ENCODE peak calls at places on chromosome 15, in nine cellular contexts. R is WTC11; U is OCI-LY7; T is HFF-Myc; A is CD8-positive, alpha-beta T cell; Y is neural crest cell; F is LNCaP clone FGC; L is HCT116; B is Calu3. Q is an unnamed sample.

GRCh38 chr15:45442497-45443135 is 64.3 kb upstream of the GATM start:
- DNase-seq in R (no peak), U (no peak), T (no peak), A (no peak), Y (no peak), F (no peak), L (no peak), B (no peak), Q (no peak)

GRCh38 chr15:85313339-85313738 is 67.1 kb upstream of the AKAP13 start:
- DNase-seq in R (no peak), U (no peak), T (no peak), A (no peak), Y (no peak), F (no peak), L (no peak), B (no peak), Q (no peak)

GRCh38 chr15:74311734-74312444 is 55.6 kb downstream of the CYP11A1 start:
- DNase-seq in R (peak), U (no peak), T (no peak), A (no peak), Y (peak), F (no peak), L (peak), B (peak), Q (no peak)

GRCh38 chr15:74616020-74616939 is 644 bp downstream of the CLK3 start:
- DNase-seq in R (peak), U (peak), T (no peak), A (peak), Y (no peak), F (no peak), L (no peak), B (peak), Q (no peak)

GRCh38 chr15:93467327-93467726 is 378.3 kb upstream of the RGMA start:
- DNase-seq in R (no peak), U (no peak), T (no peak), A (no peak), Y (no peak), F (no peak), L (no peak), B (no peak), Q (no peak)

GRCh38 chr15:70714575-70714974 is 48.8 kb downstream of the UACA start:
- DNase-seq in R (no peak), U (no peak), T (no peak), A (no peak), Y (no peak), F (no peak), L (no peak), B (no peak), Q (no peak)

GRCh38 chr15:59349715-59350420 is 22.8 kb downstream of the MYO1E start:
- DNase-seq in R (no peak), U (no peak), T (peak), A (no peak), Y (no peak), F (no peak), L (peak), B (peak), Q (no peak)

GRCh38 chr15:77069521-77070121 is 1.3 kb downstream of the TSPAN3 start:
- DNase-seq in R (no peak), U (no peak), T (no peak), A (no peak), Y (no peak), F (no peak), L (no peak), B (peak), Q (no peak)

GRCh38 chr15:48579945-48580671 is 65.4 kb downstream of the FBN1 start:
- DNase-seq in R (no peak), U (no peak), T (no peak), A (no peak), Y (no peak), F (no peak), L (no peak), B (no peak), Q (no peak)

GRCh38 chr15:64653757-64654156 is 121.6 kb downstream of the RBPMS2 start:
- DNase-seq in R (no peak), U (peak), T (no peak), A (no peak), Y (no peak), F (no peak), L (no peak), B (no peak), Q (no peak)

GRCh38 chr15:48929611-48930170 is 34.0 kb downstream of the SHC4 start:
- DNase-seq in R (no peak), U (no peak), T (no peak), A (no peak), Y (no peak), F (no peak), L (no peak), B (no peak), Q (no peak)

GRCh38 chr15:50190723-50191122 is 8.7 kb downstream of the SLC27A2 start:
- DNase-seq in R (no peak), U (no peak), T (no peak), A (no peak), Y (no peak), F (no peak), L (no peak), B (no peak), Q (no peak)

GRCh38 chr15:92273732-92274131 is 119.9 kb upstream of the ST8SIA2 start:
- DNase-seq in R (no peak), U (no peak), T (no peak), A (no peak), Y (no peak), F (no peak), L (no peak), B (no peak), Q (no peak)

GRCh38 chr15:92272106-92272505 is 121.6 kb upstream of the ST8SIA2 start:
- DNase-seq in R (no peak), U (no peak), T (no peak), A (no peak), Y (no peak), F (no peak), L (no peak), B (no peak), Q (no peak)

GRCh38 chr15:92273286-92273685 is 120.4 kb upstream of the ST8SIA2 start:
- DNase-seq in R (no peak), U (no peak), T (no peak), A (no peak), Y (no peak), F (no peak), L (no peak), B (no peak), Q (no peak)

DNA sequence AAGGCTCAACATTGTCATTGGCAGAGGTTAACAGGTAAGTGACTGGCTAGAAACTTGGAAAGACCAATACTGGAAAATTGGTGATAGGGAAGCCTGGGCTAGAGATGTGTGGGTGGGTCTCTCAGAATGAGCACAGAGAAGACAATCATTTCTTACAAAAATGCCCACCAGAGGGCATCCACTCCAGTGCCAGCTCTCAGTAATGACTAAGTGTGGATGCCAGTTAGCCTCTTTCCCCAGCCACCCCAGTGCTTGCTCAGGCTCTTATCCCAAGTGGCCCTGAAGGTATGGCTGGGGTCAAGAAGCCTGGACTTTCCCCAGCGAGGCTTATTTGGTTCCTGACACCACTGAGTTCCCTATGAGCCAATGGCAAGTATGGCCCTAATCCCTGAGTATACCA is 115.9 kb upstream of the ST8SIA2 start:
- DNase-seq in R (no peak), U (peak), T (no peak), A (no peak), Y (no peak), F (no peak), L (peak), B (peak), Q (no peak)
- TF ChIP-seq CTCF in R (no peak), U (peak), T (no peak), A (no peak), Y (peak), F (peak), L (peak), B (peak), Q (peak)

DNA sequence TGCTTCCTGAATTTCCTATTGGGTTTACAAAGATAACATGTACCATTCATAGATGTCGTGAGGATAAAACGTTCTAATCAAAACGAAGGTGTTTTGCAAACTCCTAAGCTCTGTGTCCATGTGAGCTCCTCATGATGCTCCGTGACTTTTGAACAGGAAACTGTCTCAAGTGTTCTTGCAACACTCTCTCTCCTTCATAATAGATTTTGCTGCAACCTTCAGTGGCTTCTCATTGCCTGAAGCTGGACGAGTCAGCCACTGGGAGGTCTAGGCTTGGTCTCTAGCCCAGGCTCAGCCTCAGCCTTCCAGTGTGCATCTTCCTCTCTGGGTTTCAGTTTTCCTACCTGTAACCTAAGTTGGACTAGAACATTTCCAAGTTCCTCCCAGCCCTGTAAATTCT is 18.7 kb upstream of the BCL2A1 start:
- DNase-seq in R (no peak), U (no peak), T (no peak), A (no peak), Y (no peak), F (no peak), L (no peak), B (no peak), Q (no peak)
- TF ChIP-seq CTCF in R (no peak), U (no peak), T (no peak), A (no peak), Y (no peak), F (no peak), L (no peak), B (no peak), Q (no peak)

DNA sequence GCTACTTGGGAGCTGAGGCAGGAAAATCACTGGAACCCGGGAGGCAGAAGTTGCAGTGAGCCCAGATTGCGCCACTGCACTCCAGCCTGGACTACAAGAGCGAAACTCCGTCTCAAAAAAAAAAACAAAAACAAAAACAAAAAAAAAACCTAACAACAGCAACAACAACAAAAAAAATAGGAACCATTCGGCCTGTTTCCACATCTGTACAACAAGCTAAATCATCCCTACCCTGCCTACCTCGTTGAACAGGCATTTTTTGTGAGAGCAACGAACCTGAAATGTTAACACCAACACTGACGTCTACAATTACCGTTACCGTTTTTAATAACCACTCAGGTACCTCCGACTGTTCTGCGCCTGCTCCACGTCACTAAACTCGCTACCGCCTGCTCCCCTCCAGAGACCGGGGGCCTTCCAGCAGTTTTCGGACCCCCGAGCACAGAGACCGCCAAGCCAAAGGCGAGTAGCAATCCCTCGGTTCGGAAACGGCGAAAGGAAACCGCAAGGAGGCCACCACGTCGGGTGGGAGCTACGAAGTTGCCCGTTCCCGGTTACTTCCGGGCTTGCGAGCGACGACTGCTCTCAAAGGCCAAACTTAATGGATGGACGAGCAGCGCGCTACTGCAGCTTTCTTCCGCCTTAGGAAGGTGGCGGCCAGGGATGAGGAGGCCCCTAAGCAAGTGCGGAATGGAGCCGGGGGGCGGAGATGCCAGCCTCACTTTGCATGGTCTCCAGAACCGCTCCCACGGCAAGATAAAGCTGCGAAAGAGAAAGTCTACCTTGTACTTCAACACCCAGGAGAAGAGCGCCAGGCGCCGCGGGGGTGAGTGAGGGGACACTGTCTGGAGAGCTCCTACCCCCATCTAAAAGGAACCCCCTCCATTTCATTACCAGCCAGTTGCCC is at the start of the genes PIGB and PIGBOS1:
- DNase-seq in R (peak), U (peak), T (peak), A (peak), Y (peak), F (peak), L (peak), B (peak), Q (peak)
- TF ChIP-seq CTCF in R (no peak), U (no peak), T (no peak), A (no peak), Y (peak), F (no peak), L (no peak), B (no peak), Q (peak)

GRCh38 chr15:51199541-51199940 is 104.8 kb upstream of the TNFAIP8L3 start:
- DNase-seq in R (no peak), U (no peak), T (no peak), A (no peak), Y (no peak), F (no peak), L (no peak), B (no peak), Q (no peak)
- TF ChIP-seq CTCF in R (no peak), U (no peak), T (no peak), A (no peak), Y (no peak), F (no peak), L (no peak), B (no peak), Q (no peak)

DNA sequence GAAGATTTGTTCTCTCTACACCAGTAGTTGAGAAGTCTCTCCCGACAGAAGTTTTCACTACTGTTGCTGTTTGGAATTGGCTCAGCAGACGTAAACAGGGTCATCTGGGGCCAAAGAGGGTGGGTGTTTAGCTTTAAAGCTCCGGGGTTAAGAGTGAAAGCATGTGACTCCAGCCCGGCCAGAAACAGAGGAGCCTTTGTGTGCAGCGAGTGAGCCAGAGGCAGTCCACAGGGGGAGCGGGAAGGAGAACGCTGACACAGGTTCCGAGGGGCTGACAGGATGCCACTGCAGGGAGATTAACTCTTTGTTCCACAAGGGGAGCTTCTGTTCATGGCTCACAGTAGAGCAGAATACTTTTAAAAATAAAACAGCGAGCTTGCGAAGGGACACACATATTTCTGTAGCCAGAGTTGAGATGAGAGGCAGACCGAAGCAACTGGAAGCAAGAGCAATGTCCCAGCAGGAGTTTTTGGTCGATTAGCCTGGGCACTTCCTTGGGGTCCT is 26.9 kb downstream of the BMF start:
- DNase-seq in R (peak), U (no peak), T (no peak), A (no peak), Y (peak), F (no peak), L (no peak), B (peak), Q (peak)
- TF ChIP-seq CTCF in R (no peak), U (no peak), T (no peak), A (no peak), Y (no peak), F (no peak), L (no peak), B (no peak), Q (no peak)

Q was measured in progenitor cell of endocrine pancreas.